ENCODE peak calls at places on chromosomes 4 and X, in seven cellular contexts. One of them, this sample, is unnamed.

GRCh38 chr4:66558651-66559050 is 888.4 kb upstream of the EPHA5 start:
- DNase-seq in A549: no peak
- DNase-seq in Panc1: no peak
- DNase-seq in SK-N-SH: no peak
- DNase-seq in HCT116: no peak
- DNase-seq in HepG2: no peak
- DNase-seq in GM23338: no peak
- DNase-seq in this sample: no peak

GRCh38 chrX:72348247-72348979 is 42.7 kb upstream of the CITED1 start:
- DNase-seq in A549: no peak
- DNase-seq in Panc1: no peak
- DNase-seq in SK-N-SH: no peak
- DNase-seq in HCT116: no peak
- DNase-seq in HepG2: no peak
- DNase-seq in GM23338: no peak
- DNase-seq in this sample: no peak

GRCh38 chr4:168409089-168409801 is 71.0 kb downstream of the DDX60L start:
- DNase-seq in A549: no peak
- DNase-seq in Panc1: no peak
- DNase-seq in SK-N-SH: no peak
- DNase-seq in HCT116: no peak
- DNase-seq in HepG2: no peak
- DNase-seq in GM23338: no peak
- DNase-seq in this sample: no peak

GRCh38 chr4:112708772-112709171 is 71.8 kb downstream of the LARP7 start:
- DNase-seq in A549: no peak
- DNase-seq in Panc1: no peak
- DNase-seq in SK-N-SH: no peak
- DNase-seq in HCT116: no peak
- DNase-seq in HepG2: no peak
- DNase-seq in GM23338: no peak
- DNase-seq in this sample: no peak

GRCh38 chrX:13374364-13374763 is 54.5 kb upstream of the ATXN3L start:
- DNase-seq in A549: no peak
- DNase-seq in Panc1: no peak
- DNase-seq in SK-N-SH: no peak
- DNase-seq in HCT116: no peak
- DNase-seq in HepG2: no peak
- DNase-seq in GM23338: no peak
- DNase-seq in this sample: no peak

GRCh38 chrX:154540897-154541535 is 5.6 kb downstream of the G6PD start:
- DNase-seq in A549: no peak
- DNase-seq in Panc1: no peak
- DNase-seq in SK-N-SH: no peak
- DNase-seq in HCT116: no peak
- DNase-seq in HepG2: peak
- DNase-seq in GM23338: no peak
- DNase-seq in this sample: no peak

GRCh38 chr4:107006218-107006617 is 29.9 kb downstream of the DKK2 start:
- DNase-seq in A549: no peak
- DNase-seq in Panc1: no peak
- DNase-seq in SK-N-SH: no peak
- DNase-seq in HCT116: no peak
- DNase-seq in HepG2: no peak
- DNase-seq in GM23338: no peak
- DNase-seq in this sample: no peak

GRCh38 chr4:155442267-155443105 is 65.7 kb upstream of the MAP9 start:
- DNase-seq in A549: peak
- DNase-seq in Panc1: peak
- DNase-seq in SK-N-SH: peak
- DNase-seq in HCT116: peak
- DNase-seq in HepG2: peak
- DNase-seq in GM23338: peak
- DNase-seq in this sample: peak

GRCh38 chr4:7559741-7560376 is 125.1 kb upstream of the PSAPL1 start:
- DNase-seq in A549: no peak
- DNase-seq in Panc1: no peak
- DNase-seq in SK-N-SH: no peak
- DNase-seq in HCT116: no peak
- DNase-seq in HepG2: peak
- DNase-seq in GM23338: no peak
- DNase-seq in this sample: no peak

GRCh38 chr4:83219344-83219990 is 65.1 kb downstream of the COQ2 start:
- DNase-seq in A549: no peak
- DNase-seq in Panc1: no peak
- DNase-seq in SK-N-SH: no peak
- DNase-seq in HCT116: no peak
- DNase-seq in HepG2: no peak
- DNase-seq in GM23338: no peak
- DNase-seq in this sample: no peak

GRCh38 chr4:183596056-183596757 is 62.8 kb downstream of the RWDD4 start:
- DNase-seq in A549: no peak
- DNase-seq in Panc1: no peak
- DNase-seq in SK-N-SH: no peak
- DNase-seq in HCT116: no peak
- DNase-seq in HepG2: no peak
- DNase-seq in GM23338: no peak
- DNase-seq in this sample: no peak

GRCh38 chrX:1453390-1453783 is 678 bp upstream of the ASMTL start:
- DNase-seq in A549: peak
- DNase-seq in Panc1: no peak
- DNase-seq in SK-N-SH: no peak
- DNase-seq in HCT116: no peak
- DNase-seq in HepG2: no peak
- DNase-seq in GM23338: no peak
- DNase-seq in this sample: no peak

GRCh38 chrX:16212436-16212835 is 45.2 kb downstream of the MAGEB17 start:
- DNase-seq in A549: no peak
- DNase-seq in Panc1: no peak
- DNase-seq in SK-N-SH: peak
- DNase-seq in HCT116: peak
- DNase-seq in HepG2: peak
- DNase-seq in GM23338: peak
- DNase-seq in this sample: no peak

GRCh38 chr4:39452860-39453587 is 5.7 kb downstream of the RPL9 start:
- DNase-seq in A549: no peak
- DNase-seq in Panc1: no peak
- DNase-seq in SK-N-SH: no peak
- DNase-seq in HCT116: no peak
- DNase-seq in HepG2: no peak
- DNase-seq in GM23338: no peak
- DNase-seq in this sample: no peak

GRCh38 chr4:55768291-55768690 is 51.3 kb upstream of the EXOC1L start:
- DNase-seq in A549: no peak
- DNase-seq in Panc1: no peak
- DNase-seq in SK-N-SH: no peak
- DNase-seq in HCT116: no peak
- DNase-seq in HepG2: peak
- DNase-seq in GM23338: peak
- DNase-seq in this sample: no peak

GRCh38 chr4:127997534-127998388 is 32.6 kb downstream of the ABHD18 start:
- DNase-seq in A549: peak
- DNase-seq in Panc1: peak
- DNase-seq in SK-N-SH: no peak
- DNase-seq in HCT116: no peak
- DNase-seq in HepG2: no peak
- DNase-seq in GM23338: peak
- DNase-seq in this sample: peak

GRCh38 chrX:46621572-46621971 is 48.0 kb downstream of the CHST7 start:
- DNase-seq in A549: no peak
- DNase-seq in Panc1: no peak
- DNase-seq in SK-N-SH: no peak
- DNase-seq in HCT116: no peak
- DNase-seq in HepG2: no peak
- DNase-seq in GM23338: no peak
- DNase-seq in this sample: no peak

GRCh38 chrX:148310402-148311200 is 189.8 kb upstream of the AFF2 start:
- DNase-seq in A549: no peak
- DNase-seq in Panc1: no peak
- DNase-seq in SK-N-SH: no peak
- DNase-seq in HCT116: no peak
- DNase-seq in HepG2: no peak
- DNase-seq in GM23338: no peak
- DNase-seq in this sample: peak

GRCh38 chr4:143185253-143186107 is 763 bp downstream of the USP38 start:
- DNase-seq in A549: no peak
- DNase-seq in Panc1: no peak
- DNase-seq in SK-N-SH: peak
- DNase-seq in HCT116: no peak
- DNase-seq in HepG2: peak
- DNase-seq in GM23338: peak
- DNase-seq in this sample: no peak

GRCh38 chr4:185834778-185835177 is 22.8 kb upstream of the SORBS2 start:
- DNase-seq in A549: no peak
- DNase-seq in Panc1: no peak
- DNase-seq in SK-N-SH: no peak
- DNase-seq in HCT116: no peak
- DNase-seq in HepG2: no peak
- DNase-seq in GM23338: no peak
- DNase-seq in this sample: no peak

GRCh38 chrX:137566746-137567473 is 983 bp downstream of the ZIC3 start:
- DNase-seq in A549: no peak
- DNase-seq in Panc1: no peak
- DNase-seq in SK-N-SH: no peak
- DNase-seq in HCT116: no peak
- DNase-seq in HepG2: no peak
- DNase-seq in GM23338: no peak
- DNase-seq in this sample: no peak

GRCh38 chr4:139940600-139940999 is 213.4 kb downstream of the MAML3 start:
- DNase-seq in A549: no peak
- DNase-seq in Panc1: no peak
- DNase-seq in SK-N-SH: no peak
- DNase-seq in HCT116: no peak
- DNase-seq in HepG2: no peak
- DNase-seq in GM23338: no peak
- DNase-seq in this sample: no peak

GRCh38 chr4:2424581-2424980 is 5.8 kb downstream of the CFAP99 start:
- DNase-seq in A549: no peak
- DNase-seq in Panc1: no peak
- DNase-seq in SK-N-SH: no peak
- DNase-seq in HCT116: no peak
- DNase-seq in HepG2: no peak
- DNase-seq in GM23338: no peak
- DNase-seq in this sample: no peak

GRCh38 chr4:52244103-52244772 is 193.1 kb downstream of the SPATA18 start:
- DNase-seq in A549: no peak
- DNase-seq in Panc1: no peak
- DNase-seq in SK-N-SH: no peak
- DNase-seq in HCT116: no peak
- DNase-seq in HepG2: no peak
- DNase-seq in GM23338: no peak
- DNase-seq in this sample: no peak
- TF ChIP-seq REST in A549: no peak
- TF ChIP-seq REST in Panc1: no peak
- TF ChIP-seq REST in SK-N-SH: no peak
- TF ChIP-seq REST in HCT116: no peak
- TF ChIP-seq REST in HepG2: no peak
- TF ChIP-seq REST in GM23338: no peak
- TF ChIP-seq REST in this sample: no peak

DNA sequence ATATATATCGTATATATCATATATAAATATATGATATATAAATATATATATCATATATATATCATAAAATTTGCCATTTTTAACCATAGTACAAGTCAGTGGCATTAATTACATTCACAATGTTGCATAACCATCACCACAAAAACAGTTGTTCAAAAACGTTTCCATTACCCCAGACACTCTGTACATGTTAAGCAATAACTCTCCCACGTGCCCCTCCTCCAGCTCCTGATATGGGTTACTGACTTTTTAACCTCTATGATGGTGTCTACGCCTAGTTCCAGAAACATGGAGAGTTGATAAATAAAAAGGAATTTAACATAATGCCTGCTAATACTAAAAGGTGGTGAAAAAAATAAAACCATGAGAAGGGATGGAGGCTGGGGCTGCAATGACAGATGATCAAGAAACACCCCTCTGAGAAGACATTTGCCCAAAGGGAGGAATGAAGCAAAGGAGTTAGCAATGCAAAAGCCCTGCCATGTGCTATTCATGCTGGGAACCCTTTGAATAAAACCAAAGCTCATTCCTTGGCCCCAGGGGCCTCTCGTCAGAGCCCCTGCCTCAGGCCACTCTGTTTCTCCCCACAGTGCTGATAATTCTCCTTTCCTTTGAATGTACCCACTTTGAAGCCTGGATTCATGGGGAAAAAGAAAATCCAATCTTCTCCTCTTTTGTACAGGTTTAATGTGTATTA is 144.3 kb downstream of the NWD2 start:
- DNase-seq in A549: no peak
- DNase-seq in Panc1: no peak
- DNase-seq in SK-N-SH: no peak
- DNase-seq in HCT116: no peak
- DNase-seq in HepG2: no peak
- DNase-seq in GM23338: peak
- DNase-seq in this sample: peak
- TF ChIP-seq REST in A549: no peak
- TF ChIP-seq REST in Panc1: no peak
- TF ChIP-seq REST in SK-N-SH: no peak
- TF ChIP-seq REST in HCT116: no peak
- TF ChIP-seq REST in HepG2: no peak
- TF ChIP-seq REST in GM23338: no peak
- TF ChIP-seq REST in this sample: no peak

GRCh38 chr4:879730-880079 is 52.4 kb downstream of the GAK start:
- DNase-seq in A549: no peak
- DNase-seq in Panc1: no peak
- DNase-seq in SK-N-SH: no peak
- DNase-seq in HCT116: no peak
- DNase-seq in HepG2: no peak
- DNase-seq in GM23338: no peak
- DNase-seq in this sample: no peak
- TF ChIP-seq REST in A549: no peak
- TF ChIP-seq REST in Panc1: no peak
- TF ChIP-seq REST in SK-N-SH: no peak
- TF ChIP-seq REST in HCT116: no peak
- TF ChIP-seq REST in HepG2: no peak
- TF ChIP-seq REST in GM23338: no peak
- TF ChIP-seq REST in this sample: no peak

DNA sequence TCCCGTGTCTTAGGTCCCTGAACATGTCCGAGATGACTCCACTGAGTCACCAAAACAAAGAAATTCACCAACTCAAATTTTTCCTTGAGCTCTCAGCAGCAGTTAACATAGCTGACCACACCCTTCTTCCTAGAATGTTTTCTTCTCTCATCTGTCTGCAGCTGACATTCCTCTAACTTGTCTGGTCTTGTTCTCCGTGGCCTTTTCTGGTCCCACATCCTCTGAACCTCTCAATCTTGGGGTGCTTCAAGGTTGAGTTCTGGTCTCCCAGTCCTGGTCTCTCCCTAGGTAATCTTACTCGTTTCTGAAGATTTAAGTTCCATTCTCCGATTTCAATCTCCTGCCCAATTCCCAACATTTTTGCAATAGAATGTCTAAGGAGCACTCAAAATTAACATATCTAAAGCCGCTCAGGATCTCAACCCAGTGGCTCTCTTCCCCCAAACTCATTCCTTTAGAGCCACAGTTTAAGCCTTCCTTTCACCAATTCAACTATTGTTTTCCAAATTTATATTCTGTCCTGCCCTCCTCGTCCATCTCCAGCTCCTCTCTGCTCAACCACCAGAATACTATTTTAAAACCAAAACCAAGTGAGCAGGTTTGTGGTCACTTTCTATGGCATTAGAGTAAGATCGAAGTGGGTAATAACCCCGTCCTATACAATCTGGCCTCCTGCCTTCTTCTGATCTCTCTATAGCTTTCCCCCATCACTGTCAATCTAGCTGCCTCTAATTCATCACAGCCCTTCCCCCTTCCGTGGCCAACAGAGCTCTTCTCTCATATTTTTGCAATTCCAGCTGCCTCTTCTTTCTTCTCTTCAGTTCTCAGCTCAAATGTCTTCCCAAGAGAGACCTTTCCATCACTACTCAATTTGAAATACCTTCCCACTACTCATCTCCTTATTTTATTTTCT is 1.2 kb downstream of the TRIML2 start:
- DNase-seq in A549: peak
- DNase-seq in Panc1: no peak
- DNase-seq in SK-N-SH: no peak
- DNase-seq in HCT116: peak
- DNase-seq in HepG2: no peak
- DNase-seq in GM23338: peak
- DNase-seq in this sample: no peak
- TF ChIP-seq REST in A549: no peak
- TF ChIP-seq REST in Panc1: no peak
- TF ChIP-seq REST in SK-N-SH: no peak
- TF ChIP-seq REST in HCT116: no peak
- TF ChIP-seq REST in HepG2: no peak
- TF ChIP-seq REST in GM23338: no peak
- TF ChIP-seq REST in this sample: no peak

This sample was measured in HL-60.